ENCODE peak calls at places on chromosome 4, in six cellular contexts. D is thyroid gland, Y is gastrocnemius medialis, P is ovary, Q is A549, H is hepatocyte. G is an unnamed sample. For H3K4me1, the result is how much of the 10 kb centered on the place peaks cover.

GRCh38 chr4:188934320-188934975 is 795.2 kb downstream of the TRIML1 start:
- DNase-seq in D (no peak), Y (no peak), P (no peak), Q (no peak), H (no peak), G (no peak)

GRCh38 chr4:107299646-107300045 is 263.5 kb upstream of the DKK2 start:
- DNase-seq in D (no peak), Y (no peak), P (no peak), Q (no peak), H (no peak), G (no peak)

GRCh38 chr4:47104986-47105385 is 73.6 kb downstream of the GABRB1 start:
- DNase-seq in D (no peak), Y (no peak), P (no peak), Q (no peak), H (no peak), G (no peak)

GRCh38 chr4:94559351-94559806 is 107.6 kb downstream of the PDLIM5 start:
- DNase-seq in D (no peak), Y (no peak), P (no peak), Q (no peak), H (no peak), G (no peak)

GRCh38 chr4:84167579-84167978 is 331.5 kb downstream of the NKX6-1 start:
- DNase-seq in D (no peak), Y (no peak), P (no peak), Q (no peak), H (peak), G (no peak)

GRCh38 chr4:158809611-158810486 is 41.0 kb downstream of the FNIP2 start:
- DNase-seq in D (peak), Y (peak), P (no peak), Q (no peak), H (peak), G (peak)

GRCh38 chr4:106358899-106359298 is 9.7 kb downstream of the GIMD1 start:
- DNase-seq in D (no peak), Y (no peak), P (no peak), Q (no peak), H (no peak), G (no peak)

GRCh38 chr4:141246683-141247429 is 26.2 kb downstream of the ZNF330 start:
- DNase-seq in D (no peak), Y (no peak), P (no peak), Q (no peak), H (no peak), G (no peak)

GRCh38 chr4:90586799-90587198 is 459.6 kb downstream of the CCSER1 start:
- DNase-seq in D (no peak), Y (no peak), P (no peak), Q (no peak), H (no peak), G (no peak)

GRCh38 chr4:132557660-132558059 is 591.4 kb upstream of the PCDH10 start:
- DNase-seq in D (no peak), Y (no peak), P (no peak), Q (no peak), H (peak), G (no peak)

GRCh38 chr4:174865418-174865985 is 36.5 kb upstream of the GLRA3 start:
- DNase-seq in D (no peak), Y (no peak), P (no peak), Q (no peak), H (no peak), G (no peak)

GRCh38 chr4:148162554-148162953 is 279.7 kb downstream of the NR3C2 start:
- DNase-seq in D (no peak), Y (no peak), P (no peak), Q (no peak), H (peak), G (no peak)

GRCh38 chr4:19924761-19925160 is 326.9 kb upstream of the SLIT2 start:
- DNase-seq in D (no peak), Y (no peak), P (no peak), Q (no peak), H (no peak), G (no peak)

GRCh38 chr4:145781306-145781705 is 101.4 kb downstream of the C4orf51 start:
- DNase-seq in D (no peak), Y (no peak), P (no peak), Q (no peak), H (no peak), G (no peak)

GRCh38 chr4:95980877-95981360 is 141.0 kb downstream of the PDHA2 start:
- DNase-seq in D (no peak), Y (no peak), P (no peak), Q (no peak), H (no peak), G (no peak)

GRCh38 chr4:121973791-121974190 is 21.9 kb upstream of the TRPC3 start:
- DNase-seq in D (no peak), Y (no peak), P (no peak), Q (no peak), H (no peak), G (no peak)

GRCh38 chr4:26326791-26327190 is 6.0 kb downstream of the RBPJ start:
- DNase-seq in D (no peak), Y (no peak), P (no peak), Q (no peak), H (no peak), G (no peak)

GRCh38 chr4:135601351-135601750 is 1399.8 kb upstream of the PABPC4L start:
- DNase-seq in D (no peak), Y (no peak), P (no peak), Q (no peak), H (no peak), G (no peak)

GRCh38 chr4:3732076-3733028 is 33.8 kb upstream of the ADRA2C start:
- DNase-seq in D (no peak), Y (no peak), P (no peak), Q (no peak), H (no peak), G (no peak)

GRCh38 chr4:24192018-24192641 is 302.3 kb upstream of the PPARGC1A start:
- DNase-seq in D (no peak), Y (no peak), P (no peak), Q (no peak), H (no peak), G (no peak)

GRCh38 chr4:24197891-24198290 is 308.0 kb upstream of the PPARGC1A start:
- DNase-seq in D (no peak), Y (no peak), P (no peak), Q (no peak), H (no peak), G (no peak)

GRCh38 chr4:24196785-24197184 is 306.9 kb upstream of the PPARGC1A start:
- DNase-seq in D (no peak), Y (no peak), P (no peak), Q (no peak), H (no peak), G (no peak)

DNA sequence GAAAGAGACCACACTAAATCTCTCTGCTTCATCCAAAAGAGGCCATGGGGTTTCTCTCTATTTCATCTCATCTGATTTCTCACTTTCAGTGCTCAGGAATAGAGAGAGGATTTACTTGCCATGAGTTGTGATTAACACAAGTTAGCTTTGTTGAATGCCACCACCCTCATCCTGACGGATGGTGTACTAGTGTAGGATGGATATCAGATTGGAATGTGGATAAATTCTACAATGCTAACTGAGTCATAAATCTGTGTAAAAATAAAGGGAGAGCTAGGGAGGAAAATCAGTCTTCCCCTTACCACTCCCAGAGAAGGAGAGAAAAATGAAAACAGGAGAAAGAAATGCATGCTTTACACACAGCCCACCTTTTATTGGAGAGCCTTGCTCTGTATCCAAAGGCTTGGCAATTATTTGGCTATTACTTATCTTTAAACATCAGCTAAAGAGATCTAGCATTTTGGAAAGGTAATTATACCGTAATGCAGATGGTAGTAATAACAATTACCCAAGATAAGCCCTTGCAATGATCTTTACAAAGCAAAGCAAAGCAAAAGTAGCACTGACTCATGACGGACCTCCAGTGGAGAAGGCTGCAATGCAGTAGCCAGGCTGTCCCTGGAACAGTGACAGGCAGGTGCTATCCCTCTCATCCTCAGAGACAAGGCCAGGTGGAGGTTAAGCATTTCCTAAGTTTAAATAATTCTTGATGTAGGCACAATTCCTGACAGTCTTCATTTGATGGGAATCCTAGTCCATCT is 306.3 kb upstream of the PPARGC1A start:
- DNase-seq in D (peak), Y (no peak), P (no peak), Q (no peak), H (peak), G (no peak)
- TF ChIP-seq CTCF in D (peak), Y (peak), P (no peak), Q (no peak), H (peak), G (no peak)

GRCh38 chr4:7697821-7698220 is 241.8 kb downstream of the AFAP1 start:
- DNase-seq in D (no peak), Y (no peak), P (no peak), Q (no peak), H (no peak), G (no peak)
- H3K4me1 ChIP-seq in D (under half), Y (under half), P (under half), Q (under half), H (under half), G (under half)

DNA sequence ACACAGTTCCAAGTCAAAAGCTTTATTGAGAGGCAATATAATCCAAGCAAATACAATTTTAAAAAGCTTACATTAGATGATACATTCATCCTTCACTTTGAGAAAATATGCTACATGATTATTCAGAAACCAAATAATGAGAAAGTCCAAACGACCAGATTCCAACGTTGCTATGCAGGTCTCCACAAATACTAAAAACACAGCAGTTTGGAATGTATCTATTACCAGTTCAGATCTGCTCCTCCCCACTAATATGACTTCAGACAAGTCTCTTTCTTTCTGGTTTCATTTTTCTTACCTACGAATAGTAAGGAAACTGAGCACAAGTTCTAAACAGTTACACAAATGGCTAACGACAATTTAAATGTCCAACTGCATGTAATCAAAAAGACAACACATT is 9.5 kb downstream of the NAF1 start:
- DNase-seq in D (no peak), Y (no peak), P (no peak), Q (no peak), H (no peak), G (no peak)
- TF ChIP-seq CTCF in D (no peak), Y (no peak), P (no peak), Q (no peak), H (no peak), G (no peak)

GRCh38 chr4:41436365-41437263 is 101.3 kb upstream of the LIMCH1 start:
- DNase-seq in D (no peak), Y (no peak), P (no peak), Q (no peak), H (no peak), G (no peak)
- H3K4me1 ChIP-seq in D (under half), Y (half or more), P (under half), Q (half or more), H (under half), G (under half)

DNA sequence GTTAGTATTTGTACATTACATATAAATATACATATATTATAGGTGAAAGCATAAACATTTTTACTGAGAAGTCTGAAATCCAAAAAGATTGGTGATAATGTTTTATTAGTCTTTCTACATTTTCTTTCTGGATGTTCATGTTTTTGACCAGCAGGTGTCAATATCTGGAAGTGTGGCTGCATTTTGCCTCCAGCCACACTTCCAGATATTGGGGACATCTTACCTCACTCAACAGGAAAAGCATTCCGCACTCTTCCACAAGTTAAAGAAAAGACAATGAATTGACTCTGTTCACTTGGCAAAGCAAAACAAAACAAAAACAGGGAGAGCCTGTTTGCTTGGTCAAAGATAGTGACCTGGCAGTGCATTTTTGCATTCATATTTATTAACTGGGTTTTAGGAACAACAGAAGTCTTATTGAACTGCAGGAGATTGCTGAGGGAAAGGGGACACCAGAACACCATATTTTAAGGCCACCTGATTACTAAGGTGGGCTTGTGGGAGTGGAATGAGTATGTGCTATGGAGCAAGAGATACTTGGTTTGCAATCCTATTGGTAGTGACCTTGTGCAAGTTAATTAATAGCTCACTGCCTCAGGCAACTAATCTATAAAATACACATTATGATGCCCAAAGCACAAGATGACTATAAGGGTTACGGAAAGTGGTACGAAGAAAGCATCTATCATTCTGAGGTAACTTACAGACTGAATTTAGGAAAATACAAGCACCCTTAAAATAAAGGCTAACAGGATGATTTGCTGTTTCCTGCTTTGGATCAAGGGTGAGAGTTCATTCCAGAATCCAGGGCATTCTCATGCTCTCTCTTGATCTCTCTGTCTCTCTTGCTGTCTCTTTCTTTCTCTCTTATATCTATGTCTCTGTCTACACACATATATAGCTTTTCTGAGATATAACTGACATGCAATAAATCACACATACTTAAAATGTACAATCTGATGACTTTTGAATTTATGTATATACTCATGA is 389.9 kb upstream of the EMCN start:
- DNase-seq in D (no peak), Y (no peak), P (no peak), Q (no peak), H (no peak), G (no peak)
- TF ChIP-seq CTCF in D (peak), Y (peak), P (no peak), Q (peak), H (peak), G (peak)

DNA sequence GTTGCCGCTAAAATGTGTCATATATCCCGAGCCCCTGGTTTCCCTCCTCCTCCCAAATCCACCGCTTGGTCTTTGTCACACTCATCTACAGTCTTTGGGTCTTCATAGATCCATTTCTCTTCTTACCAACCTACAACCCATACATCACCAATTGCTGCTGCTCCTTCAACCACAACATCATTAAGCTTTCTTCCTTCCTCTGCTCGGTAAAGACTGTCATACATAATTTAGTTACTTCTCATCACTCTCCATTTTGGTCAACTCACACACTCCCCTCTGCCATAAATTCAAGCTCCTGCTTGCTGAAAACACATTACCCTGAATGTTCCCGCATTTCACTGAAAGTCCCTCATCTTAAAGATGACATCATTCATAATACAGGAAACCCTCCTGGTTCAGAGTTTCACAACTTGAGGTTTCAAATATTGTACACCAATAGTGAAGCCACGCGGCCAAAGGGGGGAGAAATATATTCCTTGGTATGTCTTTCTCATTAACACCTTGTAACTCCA is 1.7 kb upstream of the DCTD start:
- DNase-seq in D (no peak), Y (no peak), P (no peak), Q (no peak), H (no peak), G (no peak)
- H3K4me1 ChIP-seq in D (under half), Y (under half), P (under half), Q (under half), H (under half), G (under half)

GRCh38 chr4:111937368-111937767 is 207.9 kb upstream of the FAM241A start:
- DNase-seq in D (no peak), Y (no peak), P (no peak), Q (peak), H (peak), G (no peak)
- TF ChIP-seq CTCF in D (no peak), Y (no peak), P (no peak), Q (peak), H (peak), G (peak)

GRCh38 chr4:76750716-76751115 is 147.2 kb downstream of the SOWAHB start:
- DNase-seq in D (no peak), Y (no peak), P (no peak), Q (no peak), H (no peak), G (no peak)
- H3K4me1 ChIP-seq in D (under half), Y (under half), P (under half), Q (under half), H (under half), G (under half)

G was measured in prostate gland.